ENCODE peak calls at places on chromosomes 4 and X, in nine cellular contexts. N is aorta; Y is HAP-1; E is K562; T is lung; V is CD4-positive, alpha-beta memory T cell; L is heart left ventricle; W is stomach; J is lower lobe of right lung. S is an unnamed sample.

GRCh38 chrX:40504801-40505605 is 75.8 kb upstream of the ATP6AP2 start:
- DNase-seq in N (no peak), Y (no peak), E (no peak), T (no peak), V (no peak), L (no peak), W (no peak), J (no peak), S (no peak)

GRCh38 chrX:132483951-132484350 is 4.9 kb downstream of the MBNL3 start:
- DNase-seq in N (no peak), Y (no peak), E (no peak), T (no peak), V (no peak), L (no peak), W (no peak), J (no peak), S (no peak)

GRCh38 chr4:76779740-76780459 is 118.0 kb downstream of the SOWAHB start:
- DNase-seq in N (no peak), Y (no peak), E (no peak), T (no peak), V (no peak), L (no peak), W (no peak), J (no peak), S (no peak)

GRCh38 chr4:117488692-117489091 is 403.3 kb upstream of the TRAM1L1 start:
- DNase-seq in N (no peak), Y (no peak), E (no peak), T (no peak), V (no peak), L (no peak), W (no peak), J (no peak), S (no peak)

GRCh38 chrX:13029341-13029740 is 15.1 kb downstream of the FAM9C start:
- DNase-seq in N (no peak), Y (peak; percentile 17), E (no peak), T (no peak), V (no peak), L (peak; percentile 77), W (peak; percentile 71), J (no peak), S (peak; percentile 28)

GRCh38 chrX:17022205-17022604 is 75.7 kb downstream of the REPS2 start:
- DNase-seq in N (no peak), Y (no peak), E (no peak), T (no peak), V (no peak), L (no peak), W (no peak), J (no peak), S (no peak)

GRCh38 chr4:72817012-72817411 is 248.0 kb upstream of the ADAMTS3 start:
- DNase-seq in N (no peak), Y (no peak), E (no peak), T (no peak), V (no peak), L (no peak), W (no peak), J (no peak), S (no peak)

GRCh38 chrX:39576081-39576701 is 521.6 kb downstream of the BCOR start:
- DNase-seq in N (peak; percentile 80), Y (no peak), E (no peak), T (no peak), V (no peak), L (no peak), W (no peak), J (no peak), S (no peak)

GRCh38 chr4:100799767-100800539 is 282.1 kb upstream of the EMCN start:
- DNase-seq in N (no peak), Y (no peak), E (no peak), T (no peak), V (no peak), L (no peak), W (no peak), J (no peak), S (no peak)

GRCh38 chr4:14375816-14376215 is 626.5 kb upstream of the CPEB2 start:
- DNase-seq in N (no peak), Y (no peak), E (no peak), T (no peak), V (no peak), L (no peak), W (no peak), J (no peak), S (no peak)
- H3K9me3 ChIP-seq in N (peaks cover 1% of the 10 kb centered on the region), Y (no peaks in the 10 kb centered on the region), E (no peaks in the 10 kb centered on the region), T (peaks cover 2% of the 10 kb centered on the region), V (no peaks in the 10 kb centered on the region), L (peaks cover 7% of the 10 kb centered on the region), W (peaks cover 7% of the 10 kb centered on the region), J (no peaks in the 10 kb centered on the region), S (no peaks in the 10 kb centered on the region)

GRCh38 chr4:3766791-3767561 is 791 bp downstream of the ADRA2C start:
- DNase-seq in N (peak; percentile 85), Y (no peak), E (no peak), T (no peak), V (no peak), L (no peak), W (no peak), J (no peak), S (no peak)

GRCh38 chr4:3766207-3766790 is at the start of gene ADRA2C:
- DNase-seq in N (no peak), Y (no peak), E (peak; percentile 74), T (no peak), V (no peak), L (no peak), W (no peak), J (no peak), S (no peak)

GRCh38 chr4:3762753-3763511 is 3.3 kb upstream of the ADRA2C start:
- DNase-seq in N (no peak), Y (no peak), E (no peak), T (no peak), V (no peak), L (no peak), W (no peak), J (no peak), S (no peak)

GRCh38 chr4:3767569-3768288 is 1.5 kb downstream of the ADRA2C start:
- DNase-seq in N (no peak), Y (no peak), E (no peak), T (no peak), V (no peak), L (no peak), W (no peak), J (no peak), S (no peak)

DNA sequence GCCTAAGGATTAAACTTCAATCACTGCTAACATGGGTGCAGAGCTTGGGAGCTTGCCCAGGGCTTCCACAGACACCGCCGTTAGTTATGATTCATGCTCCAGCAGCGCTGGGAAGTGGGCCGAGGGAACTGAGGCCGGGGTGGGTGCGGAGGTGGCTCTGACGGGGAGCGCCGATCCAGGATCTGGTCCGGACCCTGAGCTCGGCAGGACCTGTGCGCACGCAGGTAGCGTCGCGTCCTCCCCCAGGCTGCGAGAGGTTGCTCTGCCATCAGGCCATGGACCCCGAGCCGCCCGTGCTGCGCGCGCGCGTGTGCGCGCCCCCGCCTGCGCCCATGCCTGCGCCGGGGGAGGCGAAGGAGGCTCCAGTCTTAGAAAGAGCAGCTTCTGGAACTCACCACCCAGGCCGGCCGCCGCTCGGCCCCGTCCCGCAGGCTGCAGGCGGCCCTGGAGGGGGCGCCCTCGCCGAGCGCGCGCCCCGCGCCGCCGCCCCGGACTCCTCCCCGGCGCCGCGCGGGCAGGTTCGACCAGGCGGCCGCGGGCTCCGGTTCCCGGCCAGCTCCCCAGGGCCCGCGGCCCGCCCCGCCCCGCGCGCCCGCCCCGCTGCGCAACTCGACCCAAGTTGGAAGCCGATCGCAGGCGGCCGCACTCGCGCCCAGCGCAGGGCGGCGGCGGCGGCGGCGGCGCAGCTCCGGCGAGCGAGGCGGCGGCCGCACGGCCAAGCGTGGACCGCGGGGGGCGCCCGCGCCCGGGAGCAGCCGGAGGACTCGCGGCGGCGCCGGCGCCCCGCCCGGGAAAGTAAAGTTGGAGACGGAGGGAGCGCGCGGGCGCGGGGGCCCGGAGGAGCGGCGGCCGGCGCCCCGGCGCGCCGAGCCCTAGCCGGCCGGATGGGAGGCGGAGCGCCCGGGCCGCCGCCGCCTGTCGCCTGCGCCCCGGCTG is 646 bp upstream of the ADRA2C start:
- DNase-seq in N (peak; percentile 90), Y (peak; percentile 23), E (peak; percentile 86), T (no peak), V (no peak), L (peak; percentile 26), W (peak; percentile 32), J (no peak), S (no peak)
- H3K4me1 ChIP-seq in N (no peaks in the 10 kb centered on the region), Y (no peaks in the 10 kb centered on the region), E (no peaks in the 10 kb centered on the region), T (no peaks in the 10 kb centered on the region), V (no peaks in the 10 kb centered on the region), L (peaks cover 8% of the 10 kb centered on the region), W (peaks cover 26% of the 10 kb centered on the region), J (peaks cover 3% of the 10 kb centered on the region), S (no peaks in the 10 kb centered on the region)

GRCh38 chrX:70196961-70197805 is 19.9 kb downstream of the DGAT2L6 start:
- DNase-seq in N (no peak), Y (peak; percentile 84), E (peak; percentile 72), T (peak; percentile 52), V (peak; percentile 59), L (peak; percentile 14), W (peak; percentile 51), J (no peak), S (peak; percentile 35)

GRCh38 chrX:70201732-70202131 is 24.4 kb downstream of the DGAT2L6 start:
- DNase-seq in N (no peak), Y (no peak), E (no peak), T (no peak), V (no peak), L (no peak), W (no peak), J (no peak), S (no peak)
- H3K4me3 ChIP-seq in N (no peak overlapping the region), Y (no peak overlapping the region), E (no peak overlapping the region), T (no peak overlapping the region), V (no peak overlapping the region), L (no peak overlapping the region), W (no peak overlapping the region), J (no peak overlapping the region), S (no peak overlapping the region)

GRCh38 chrX:74940414-74940813 is 15.2 kb upstream of the NEXMIF start:
- DNase-seq in N (no peak), Y (no peak), E (no peak), T (no peak), V (peak; percentile 9), L (no peak), W (no peak), J (no peak), S (no peak)
- H3K9me3 ChIP-seq in N (peaks cover 2% of the 10 kb centered on the region), Y (no peaks in the 10 kb centered on the region), E (no peaks in the 10 kb centered on the region), T (peaks cover 12% of the 10 kb centered on the region), V (no peaks in the 10 kb centered on the region), L (peaks cover 2% of the 10 kb centered on the region), W (peaks cover 13% of the 10 kb centered on the region), J (no peaks in the 10 kb centered on the region), S (peaks cover 19% of the 10 kb centered on the region)

GRCh38 chrX:119759333-119759766 is 962 bp downstream of the SOWAHD start:
- DNase-seq in N (no peak), Y (no peak), E (no peak), T (no peak), V (no peak), L (no peak), W (no peak), J (no peak), S (no peak)
- H3K4me1 ChIP-seq in N (no peaks in the 10 kb centered on the region), Y (no peaks in the 10 kb centered on the region), E (no peaks in the 10 kb centered on the region), T (no peaks in the 10 kb centered on the region), V (peaks cover 51% of the 10 kb centered on the region), L (no peaks in the 10 kb centered on the region), W (peaks cover 31% of the 10 kb centered on the region), J (no peaks in the 10 kb centered on the region), S (peaks cover 37% of the 10 kb centered on the region)